ENCODE peak calls at places on chromosome 4, in five cellular contexts. N is BE2C, J is GM13976, W is sigmoid colon, R is breast epithelium. G is an unnamed sample.

GRCh38 chr4:151792525-151792924 is 31.7 kb upstream of the GATB start:
- DNase-seq in J (no peak), R (no peak), W (no peak), N (no peak), G (no peak)

GRCh38 chr4:94741304-94741703 is 16.5 kb upstream of the BMPR1B start:
- DNase-seq in W (no peak), R (no peak), N (no peak), J (no peak), G (no peak)

GRCh38 chr4:152956167-152956566 is 20.0 kb downstream of the FHDC1 start:
- DNase-seq in N (no peak), R (no peak), W (no peak), J (no peak), G (no peak)

GRCh38 chr4:85952518-85952917 is 407.3 kb downstream of the MAPK10 start:
- DNase-seq in N (no peak), R (no peak), W (no peak), J (no peak), G (no peak)

GRCh38 chr4:75289843-75290616 is 224.2 kb downstream of the RCHY1 start:
- DNase-seq in W (no peak), R (no peak), J (peak), N (no peak), G (no peak)

GRCh38 chr4:176422511-176422910 is 102.7 kb downstream of the SPCS3 start:
- DNase-seq in W (no peak), J (no peak), R (no peak), N (no peak), G (no peak)

GRCh38 chr4:185742766-185743165 is 69.2 kb downstream of the SORBS2 start:
- DNase-seq in R (no peak), J (no peak), N (no peak), W (no peak), G (no peak)

GRCh38 chr4:172202480-172203076 is 389.4 kb downstream of the GALNTL6 start:
- DNase-seq in J (peak), W (no peak), R (no peak), N (peak), G (no peak)

GRCh38 chr4:74517996-74518395 is 73.1 kb downstream of the AREG start:
- DNase-seq in J (no peak), R (no peak), N (no peak), W (no peak), G (no peak)

GRCh38 chr4:94976371-94977011 is 218.7 kb downstream of the BMPR1B start:
- DNase-seq in W (no peak), R (no peak), N (peak), J (no peak), G (no peak)

GRCh38 chr4:108902769-108903168 is 139.9 kb upstream of the ETNPPL start:
- DNase-seq in J (no peak), N (no peak), W (no peak), R (no peak), G (no peak)

GRCh38 chr4:140156529-140157171 is 2.7 kb upstream of the MAML3 start:
- DNase-seq in N (no peak), R (no peak), J (no peak), W (no peak), G (peak)

GRCh38 chr4:36337665-36338064 is 56.2 kb downstream of the DTHD1 start:
- DNase-seq in J (no peak), N (no peak), R (no peak), W (no peak), G (no peak)

GRCh38 chr4:7960790-7961655 is 21.4 kb upstream of the AFAP1 start:
- DNase-seq in W (peak), N (no peak), R (no peak), J (peak), G (no peak)

GRCh38 chr4:39446483-39446841 is 12.3 kb downstream of the RPL9 start:
- DNase-seq in J (no peak), N (no peak), R (no peak), W (no peak), G (no peak)

GRCh38 chr4:39450618-39451017 is 8.1 kb downstream of the RPL9 start:
- DNase-seq in W (no peak), J (no peak), R (no peak), N (no peak), G (no peak)

GRCh38 chr4:39442910-39443480 is 15.7 kb downstream of the RPL9 start:
- DNase-seq in N (no peak), W (no peak), J (no peak), R (no peak), G (no peak)

GRCh38 chr4:39451423-39452023 is 7.2 kb downstream of the RPL9 start:
- DNase-seq in W (no peak), N (no peak), J (no peak), R (no peak), G (no peak)

DNA sequence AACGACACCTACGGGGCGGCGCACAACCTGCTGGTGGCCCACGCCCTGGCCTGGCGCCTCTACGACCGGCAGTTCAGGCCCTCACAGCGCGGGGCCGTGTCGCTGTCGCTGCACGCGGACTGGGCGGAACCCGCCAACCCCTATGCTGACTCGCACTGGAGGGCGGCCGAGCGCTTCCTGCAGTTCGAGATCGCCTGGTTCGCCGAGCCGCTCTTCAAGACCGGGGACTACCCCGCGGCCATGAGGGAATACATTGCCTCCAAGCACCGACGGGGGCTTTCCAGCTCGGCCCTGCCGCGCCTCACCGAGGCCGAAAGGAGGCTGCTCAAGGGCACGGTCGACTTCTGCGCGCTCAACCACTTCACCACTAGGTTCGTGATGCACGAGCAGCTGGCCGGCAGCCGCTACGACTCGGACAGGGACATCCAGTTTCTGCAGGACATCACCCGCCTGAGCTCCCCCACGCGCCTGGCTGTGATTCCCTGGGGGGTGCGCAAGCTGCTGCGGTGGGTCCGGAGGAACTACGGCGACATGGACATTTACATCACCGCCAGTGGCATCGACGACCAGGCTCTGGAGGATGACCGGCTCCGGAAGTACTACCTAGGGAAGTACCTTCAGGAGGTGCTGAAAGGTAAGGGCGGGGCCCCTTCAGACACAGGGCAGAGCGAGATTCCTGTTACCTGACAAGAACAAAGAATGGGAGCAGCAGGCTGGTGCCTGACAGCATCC is 11.7 kb downstream of the RPL9 start:
- DNase-seq in R (peak), N (no peak), J (peak), W (peak), G (peak)
- TF ChIP-seq CTCF in R (peak), N (no peak), J (no peak), W (no peak), G (no peak)

GRCh38 chr4:163111588-163111987 is 55.1 kb downstream of the NAF1 start:
- DNase-seq in W (no peak), J (no peak), R (no peak), N (no peak), G (no peak)
- TF ChIP-seq CTCF in W (no peak), J (no peak), R (no peak), N (peak), G (no peak)

DNA sequence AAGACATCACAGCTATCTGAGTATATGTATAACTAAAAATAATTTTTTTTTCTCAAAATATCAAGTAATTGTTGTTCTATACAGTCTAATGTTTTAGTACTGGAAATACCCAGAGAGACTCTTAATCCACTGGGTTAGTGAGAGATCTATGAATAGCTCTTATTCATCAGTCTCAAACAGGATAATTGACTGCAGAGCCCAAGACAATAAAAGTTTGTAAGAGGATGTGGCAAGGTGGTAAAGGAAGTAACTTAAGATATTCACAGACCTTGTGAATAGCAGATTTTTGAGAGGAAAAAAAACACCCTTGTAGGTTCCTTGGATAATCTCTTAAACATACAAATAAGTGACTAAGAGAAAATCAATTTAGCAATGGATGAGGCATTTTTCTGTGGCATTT is 211.0 kb upstream of the FAM241A start:
- DNase-seq in W (no peak), J (no peak), N (no peak), R (no peak), G (no peak)
- TF ChIP-seq CTCF in W (no peak), J (no peak), N (no peak), R (no peak), G (no peak)

DNA sequence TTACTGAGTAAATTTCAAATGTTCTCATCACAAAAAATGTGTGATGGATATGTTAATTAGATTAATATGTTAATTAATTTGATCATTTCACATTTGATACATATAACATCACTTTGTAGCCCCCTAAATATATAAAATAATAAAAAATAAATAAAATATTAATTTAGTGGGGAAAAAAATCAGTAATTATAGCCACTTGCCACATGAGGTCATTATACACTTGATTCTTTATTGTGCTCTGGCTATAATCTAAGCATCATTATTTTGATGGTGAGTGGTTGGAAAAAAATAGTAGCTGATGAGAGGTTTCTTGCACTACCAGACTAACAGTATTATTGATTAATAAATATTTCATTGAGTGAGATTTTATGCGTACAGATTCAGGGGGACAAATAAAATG is 57.4 kb downstream of the DCK start:
- DNase-seq in W (no peak), R (no peak), N (no peak), J (no peak), G (no peak)
- TF ChIP-seq CTCF in W (no peak), R (no peak), N (no peak), J (no peak), G (no peak)

G was measured in activated B cell treated with CpG ODN at 0.5 μM for 24 hours.